ENCODE peak calls at places on chromosomes 6 and 20, in eight cellular contexts. V, Z, T, I, L, R, A and O are unnamed samples.

GRCh38 chr20:49541733-49542513 is 26.0 kb downstream of the PTGIS start:
- DNase-seq in V (peak), Z (peak), T (peak), I (peak), L (peak), R (peak), A (peak), O (peak)

GRCh38 chr20:61297981-61298380 is 45.9 kb downstream of the CDH4 start:
- DNase-seq in V (no peak), Z (peak), T (peak), I (peak), L (no peak), R (no peak), A (peak), O (no peak)

GRCh38 chr20:19275630-19276071 is 63.2 kb downstream of the SLC24A3 start:
- DNase-seq in V (peak), Z (no peak), T (no peak), I (peak), L (peak), R (no peak), A (no peak), O (no peak)

GRCh38 chr20:37573626-37574198 is 46.0 kb upstream of the BLCAP start:
- DNase-seq in V (no peak), Z (no peak), T (no peak), I (no peak), L (no peak), R (no peak), A (no peak), O (no peak)

GRCh38 chr20:9068896-9069663 is at the start of gene PLCB4:
- DNase-seq in V (no peak), Z (peak), T (peak), I (peak), L (peak), R (no peak), A (peak), O (peak)

GRCh38 chr6:132153221-132153896 is 202.2 kb upstream of the CCN2 start:
- DNase-seq in V (no peak), Z (no peak), T (no peak), I (peak), L (no peak), R (no peak), A (no peak), O (no peak)

GRCh38 chr6:105593805-105594231 is 190.9 kb upstream of the PREP start:
- DNase-seq in V (no peak), Z (no peak), T (no peak), I (no peak), L (no peak), R (no peak), A (peak), O (no peak)

GRCh38 chr20:62768815-62769287 is 27.4 kb upstream of the MRGBP start:
- DNase-seq in V (peak), Z (peak), T (no peak), I (no peak), L (peak), R (no peak), A (no peak), O (no peak)

GRCh38 chr6:34908194-34908593 is 19.1 kb downstream of the ANKS1A start:
- DNase-seq in V (no peak), Z (no peak), T (no peak), I (no peak), L (no peak), R (no peak), A (no peak), O (no peak)

GRCh38 chr20:45100563-45101245 is at the start of gene KCNS1:
- DNase-seq in V (no peak), Z (peak), T (no peak), I (no peak), L (no peak), R (no peak), A (no peak), O (no peak)

GRCh38 chr6:28124971-28125353 is 553 bp downstream of the ZSCAN16 start:
- DNase-seq in V (no peak), Z (no peak), T (no peak), I (no peak), L (no peak), R (peak), A (no peak), O (no peak)

GRCh38 chr6:95280690-95281273 is 296.6 kb upstream of the MANEA start:
- DNase-seq in V (peak), Z (no peak), T (peak), I (peak), L (peak), R (peak), A (no peak), O (peak)

GRCh38 chr6:146770275-146770964 is 171.6 kb downstream of the ADGB start:
- DNase-seq in V (no peak), Z (no peak), T (no peak), I (no peak), L (no peak), R (no peak), A (no peak), O (no peak)

GRCh38 chr6:4607026-4607704 is 169.0 kb upstream of the CDYL start:
- DNase-seq in V (peak), Z (peak), T (no peak), I (peak), L (no peak), R (no peak), A (peak), O (no peak)

GRCh38 chr6:94785514-94785913 is 791.8 kb upstream of the MANEA start:
- DNase-seq in V (no peak), Z (no peak), T (no peak), I (no peak), L (no peak), R (no peak), A (no peak), O (no peak)

GRCh38 chr20:41927655-41928054 is 309.5 kb upstream of the CHD6 start:
- DNase-seq in V (no peak), Z (no peak), T (no peak), I (no peak), L (no peak), R (no peak), A (no peak), O (no peak)

GRCh38 chr6:129498950-129499870 is 210.8 kb downstream of the ARHGAP18 start:
- DNase-seq in V (peak), Z (peak), T (peak), I (peak), L (peak), R (peak), A (peak), O (peak)

GRCh38 chr6:22906091-22906549 is 336.8 kb downstream of the HDGFL1 start:
- DNase-seq in V (no peak), Z (peak), T (peak), I (peak), L (peak), R (no peak), A (peak), O (no peak)

GRCh38 chr6:79369026-79369425 is 134.5 kb upstream of the HMGN3 start:
- DNase-seq in V (no peak), Z (no peak), T (no peak), I (no peak), L (no peak), R (no peak), A (no peak), O (no peak)

GRCh38 chr6:137416376-137417109 is 77.7 kb downstream of the OLIG3 start:
- DNase-seq in V (no peak), Z (no peak), T (no peak), I (peak), L (peak), R (no peak), A (no peak), O (no peak)

GRCh38 chr6:29011276-29011734 is 6.2 kb upstream of the ZNF311 start:
- DNase-seq in V (peak), Z (peak), T (no peak), I (peak), L (peak), R (no peak), A (peak), O (no peak)

GRCh38 chr6:152557502-152557901 is 79.7 kb downstream of the SYNE1 start:
- DNase-seq in V (no peak), Z (no peak), T (no peak), I (no peak), L (no peak), R (no peak), A (no peak), O (no peak)

GRCh38 chr6:129499871-129500219 is 210.1 kb downstream of the ARHGAP18 start:
- DNase-seq in V (no peak), Z (no peak), T (no peak), I (no peak), L (no peak), R (no peak), A (no peak), O (no peak)

GRCh38 chr20:235891-236290 is 8.8 kb downstream of the DEFB129 start:
- DNase-seq in V (no peak), Z (peak), T (peak), I (peak), L (no peak), R (no peak), A (no peak), O (no peak)

GRCh38 chr6:14316911-14317535 is 199.5 kb downstream of the CD83 start:
- DNase-seq in V (no peak), Z (no peak), T (no peak), I (no peak), L (no peak), R (no peak), A (no peak), O (no peak)

GRCh38 chr6:156776470-156776840 is 723 bp upstream of the ARID1B start:
- DNase-seq in V (peak), Z (peak), T (peak), I (peak), L (peak), R (peak), A (peak), O (no peak)

GRCh38 chr20:52427960-52428359 is 236.4 kb upstream of the ZFP64 start:
- DNase-seq in V (no peak), Z (no peak), T (no peak), I (no peak), L (no peak), R (no peak), A (no peak), O (no peak)